ENCODE peak calls at places on chromosomes 4 and X, in four cellular contexts. S is PC-9; O is CD8-positive, alpha-beta T cell; N is breast epithelium. Q is an unnamed sample.

GRCh38 chrX:97074400-97074799 is 190.7 kb downstream of the RPA4 start:
- DNase-seq in N (no peak), S (no peak), O (no peak), Q (peak; percentile 46)

GRCh38 chrX:120301960-120302359 is 9.3 kb downstream of the TMEM255A start:
- DNase-seq in O (no peak), N (no peak), S (no peak), Q (no peak)

GRCh38 chrX:66680451-66680850 is 41.6 kb upstream of the EDA2R start:
- DNase-seq in S (no peak), O (no peak), N (no peak), Q (peak; percentile 42)

GRCh38 chr4:157221895-157222763 is 1.6 kb downstream of the GRIA2 start:
- DNase-seq in N (peak; percentile 58), O (no peak), S (no peak), Q (no peak)

GRCh38 chr4:102623622-102624021 is 122.5 kb downstream of the NFKB1 start:
- DNase-seq in S (no peak), N (no peak), O (no peak), Q (no peak)

GRCh38 chr4:37770016-37770415 is 56.5 kb upstream of the PGM2 start:
- DNase-seq in S (no peak), O (no peak), N (no peak), Q (no peak)

GRCh38 chr4:38815879-38816782 is 11.5 kb upstream of the TLR1 start:
- DNase-seq in S (no peak), O (no peak), N (no peak), Q (peak; percentile 46)

GRCh38 chr4:73883306-73883705 is 14.1 kb downstream of the CXCL1 start:
- DNase-seq in S (no peak), N (no peak), O (no peak), Q (peak; percentile 31)

GRCh38 chr4:38055566-38055965 is 95.4 kb downstream of the PTTG2 start:
- DNase-seq in N (no peak), O (no peak), S (no peak), Q (no peak)

GRCh38 chr4:6492861-6493667 is 20.6 kb upstream of the PPP2R2C start:
- DNase-seq in N (peak; percentile 28), S (no peak), O (no peak), Q (no peak)

GRCh38 chrX:153763989-153764755 is at the start of gene PLXNB3:
- DNase-seq in S (peak; percentile 95), N (peak; percentile 78), O (peak; percentile 45), Q (peak; percentile 63)

GRCh38 chrX:103823591-103823990 is 8.5 kb downstream of the RAB9B start:
- DNase-seq in N (no peak), S (no peak), O (no peak), Q (no peak)

GRCh38 chr4:103036169-103036568 is 16.7 kb upstream of the SLC9B1 start:
- DNase-seq in O (no peak), N (no peak), S (no peak), Q (no peak)

GRCh38 chrX:150854856-150855255 is 43.6 kb downstream of the CD99L2 start:
- DNase-seq in N (no peak), S (no peak), O (no peak), Q (peak; percentile 32)

GRCh38 chr4:7626551-7626950 is 191.8 kb upstream of the PSAPL1 start:
- DNase-seq in N (no peak), S (no peak), O (no peak), Q (no peak)

GRCh38 chr4:71765349-71765748 is 18.5 kb downstream of the GC start:
- DNase-seq in S (no peak), N (no peak), O (no peak), Q (no peak)

GRCh38 chr4:73721419-73721818 is 18.9 kb upstream of the CXCL8 start:
- DNase-seq in N (no peak), S (no peak), O (no peak), Q (no peak)

GRCh38 chr4:1330761-1331590 is 16.0 kb upstream of the UVSSA start:
- DNase-seq in S (peak; percentile 39), O (peak; percentile 42), N (no peak), Q (peak; percentile 77)

GRCh38 chr4:62402088-62402806 is 1202.1 kb downstream of the ADGRL3 start:
- DNase-seq in S (no peak), O (no peak), N (no peak), Q (peak; percentile 42)

GRCh38 chr4:186624951-186625350 is 69.6 kb upstream of the MTNR1A start:
- DNase-seq in N (no peak), O (no peak), S (no peak), Q (no peak)

GRCh38 chrX:12360389-12360788 is 222.1 kb downstream of the FRMPD4 start:
- DNase-seq in O (no peak), S (no peak), N (no peak), Q (peak; percentile 58)

GRCh38 chr4:2928242-2929155 is 34.7 kb downstream of the NOP14 start:
- DNase-seq in S (no peak), N (peak; percentile 33), O (no peak), Q (no peak)

GRCh38 chr4:9996319-9997110 is 24.8 kb downstream of the SLC2A9 start:
- DNase-seq in S (no peak), N (no peak), O (no peak), Q (no peak)

GRCh38 chr4:138275946-138276621 is 33.9 kb upstream of the SLC7A11 start:
- DNase-seq in S (peak; percentile 32), O (no peak), N (no peak), Q (peak; percentile 79)

GRCh38 chrX:76987381-76987780 is 459.8 kb upstream of the FGF16 start:
- DNase-seq in N (no peak), O (no peak), S (no peak), Q (peak; percentile 28)

GRCh38 chr4:688695-689497 is at the start of gene SLC49A3:
- DNase-seq in O (no peak), S (peak; percentile 35), N (no peak), Q (no peak)

GRCh38 chr4:153083447-153083921 is 120.8 kb upstream of the TRIM2 start:
- DNase-seq in N (no peak), S (peak; percentile 55), O (no peak), Q (peak; percentile 49)

GRCh38 chr4:1115528-1116293 is 2.3 kb upstream of the RNF212 start:
- DNase-seq in O (no peak), S (no peak), N (no peak), Q (no peak)

GRCh38 chrX:9033179-9033578 is 748 bp downstream of the FAM9B start:
- DNase-seq in N (no peak), S (no peak), O (no peak), Q (no peak)

GRCh38 chr4:164931551-164932324 is 45.7 kb downstream of the TRIM61 start:
- DNase-seq in N (no peak), S (no peak), O (no peak), Q (no peak)

GRCh38 chrX:15854080-15854655 is 445 bp downstream of the AP1S2 start:
- DNase-seq in O (peak; percentile 3), N (peak; percentile 46), S (peak; percentile 53), Q (no peak)

GRCh38 chr4:6892190-6892908 is 17.3 kb upstream of the TBC1D14 start:
- DNase-seq in N (no peak), O (no peak), S (no peak), Q (no peak)

GRCh38 chrX:74325130-74326059 is 21.4 kb downstream of the ZCCHC13 start:
- DNase-seq in N (no peak), O (no peak), S (no peak), Q (no peak)

DNA sequence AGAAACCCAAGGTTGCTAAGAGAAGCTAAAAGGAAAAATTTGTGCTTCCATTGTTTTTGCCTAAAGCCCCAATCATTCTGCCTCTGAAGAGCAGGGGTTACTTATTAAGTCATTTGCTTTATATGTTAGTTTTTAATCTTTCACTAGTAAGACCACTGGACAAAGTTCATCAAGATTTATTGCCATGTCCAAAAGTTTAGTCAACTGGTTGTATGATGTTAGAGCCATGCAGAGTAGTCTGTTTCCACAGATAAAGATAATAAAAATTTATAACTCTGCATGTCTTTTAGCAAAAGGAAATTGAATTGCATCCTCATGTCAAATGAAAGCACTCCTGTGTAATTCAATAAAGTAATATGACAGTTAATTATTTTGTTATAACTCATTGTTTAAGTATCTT is 75.8 kb upstream of the PRKG2 start:
- DNase-seq in N (no peak), O (no peak), S (no peak), Q (no peak)
- TF ChIP-seq CTCF in N (no peak), O (no peak), S (no peak), Q (no peak)

GRCh38 chr4:101326586-101326985 is 20.7 kb downstream of the PPP3CA start:
- DNase-seq in O (no peak), S (no peak), N (no peak), Q (no peak)
- H3K4me1 ChIP-seq in O (peaks cover 28% of the 10 kb centered on the region), S (no peaks in the 10 kb centered on the region), N (no peaks in the 10 kb centered on the region), Q (peaks cover 12% of the 10 kb centered on the region)

GRCh38 chrX:68238568-68238967 is 194.7 kb downstream of the OPHN1 start:
- DNase-seq in N (no peak), S (peak; percentile 2), O (no peak), Q (no peak)

GRCh38 chrX:68232206-68232605 is 201.1 kb downstream of the OPHN1 start:
- DNase-seq in S (no peak), O (no peak), N (no peak), Q (peak; percentile 72)

GRCh38 chrX:68234171-68234910 is 199.0 kb downstream of the OPHN1 start:
- DNase-seq in O (no peak), S (no peak), N (no peak), Q (no peak)
- H3K27ac ChIP-seq in O (no peak overlapping the region), S (no peak overlapping the region), N (no peak overlapping the region), Q (no peak overlapping the region)

GRCh38 chr4:57190651-57191481 is 80.7 kb upstream of the IGFBP7 start:
- DNase-seq in S (peak; percentile 2), O (no peak), N (no peak), Q (no peak)
- TF ChIP-seq CTCF in S (peak; percentile 55), O (peak; percentile 46), N (no peak), Q (peak; percentile 60)

DNA sequence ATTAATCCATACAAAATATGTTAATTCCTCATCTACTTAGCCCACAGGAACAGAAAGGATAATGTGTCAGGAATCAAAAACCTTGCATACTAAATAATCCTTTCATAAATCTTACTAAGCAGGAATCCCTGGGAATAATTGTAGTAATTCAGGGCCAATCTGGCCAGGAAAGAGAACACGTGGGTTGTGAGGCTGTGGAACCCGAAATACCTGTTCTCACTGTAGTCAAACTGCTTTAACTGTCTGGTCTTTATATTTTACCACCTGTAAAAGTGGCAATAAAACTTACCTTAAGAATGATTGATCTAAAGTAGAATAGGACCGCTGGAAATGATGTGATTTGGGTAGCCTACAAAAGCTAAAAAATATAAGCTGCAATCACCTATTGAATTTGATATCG is 1620.9 kb downstream of the STIM2 start:
- DNase-seq in N (no peak), S (peak; percentile 2), O (no peak), Q (peak; percentile 35)
- H3K4me1 ChIP-seq in N (no peaks in the 10 kb centered on the region), S (no peaks in the 10 kb centered on the region), O (no peaks in the 10 kb centered on the region), Q (no peaks in the 10 kb centered on the region)

Q was measured in foreskin keratinocyte.